ENCODE peak calls at places on chromosomes 5 and 9, in eight cellular contexts. One of them, this sample, is unnamed.
A peak's percentile ranks its signal among the peaks of the same experiment; 100 is the strongest.

GRCh38 chr9:136624184-136624951 is 38.3 kb upstream of the EGFL7 start:
- DNase-seq in activated gamma-delta T cell treated with Interleukin-2 at 50 U/mL for 16 hours: no peak
- DNase-seq in AML-193: no peak
- DNase-seq in activated T-helper 9 cell treated with anti-CD3 and anti-CD28 coated beads, Interleukin-2, amount 50 U/mL, for 16 hours: no peak
- DNase-seq in NCI-H1930: no peak
- DNase-seq in HS-5: no peak
- DNase-seq in mucosa of descending colon: peak; percentile 44
- DNase-seq in head of caudate nucleus: no peak
- DNase-seq in this sample: peak; percentile 67

GRCh38 chr5:42880621-42881020 is 68.9 kb upstream of the SELENOP start:
- DNase-seq in activated gamma-delta T cell treated with Interleukin-2 at 50 U/mL for 16 hours: no peak
- DNase-seq in AML-193: no peak
- DNase-seq in activated T-helper 9 cell treated with anti-CD3 and anti-CD28 coated beads, Interleukin-2, amount 50 U/mL, for 16 hours: no peak
- DNase-seq in NCI-H1930: no peak
- DNase-seq in HS-5: no peak
- DNase-seq in mucosa of descending colon: no peak
- DNase-seq in head of caudate nucleus: no peak
- DNase-seq in this sample: no peak

GRCh38 chr9:86754581-86754980 is 192.7 kb downstream of the GAS1 start:
- DNase-seq in activated gamma-delta T cell treated with Interleukin-2 at 50 U/mL for 16 hours: no peak
- DNase-seq in AML-193: no peak
- DNase-seq in activated T-helper 9 cell treated with anti-CD3 and anti-CD28 coated beads, Interleukin-2, amount 50 U/mL, for 16 hours: no peak
- DNase-seq in NCI-H1930: no peak
- DNase-seq in HS-5: no peak
- DNase-seq in mucosa of descending colon: no peak
- DNase-seq in head of caudate nucleus: no peak
- DNase-seq in this sample: no peak

GRCh38 chr9:134655591-134656333 is 14.2 kb downstream of the COL5A1 start:
- DNase-seq in activated gamma-delta T cell treated with Interleukin-2 at 50 U/mL for 16 hours: no peak
- DNase-seq in AML-193: no peak
- DNase-seq in activated T-helper 9 cell treated with anti-CD3 and anti-CD28 coated beads, Interleukin-2, amount 50 U/mL, for 16 hours: no peak
- DNase-seq in NCI-H1930: no peak
- DNase-seq in HS-5: no peak
- DNase-seq in mucosa of descending colon: peak; percentile 18
- DNase-seq in head of caudate nucleus: no peak
- DNase-seq in this sample: peak; percentile 73

GRCh38 chr5:72760259-72760658 is 56.2 kb upstream of the TNPO1 start:
- DNase-seq in activated gamma-delta T cell treated with Interleukin-2 at 50 U/mL for 16 hours: no peak
- DNase-seq in AML-193: no peak
- DNase-seq in activated T-helper 9 cell treated with anti-CD3 and anti-CD28 coated beads, Interleukin-2, amount 50 U/mL, for 16 hours: no peak
- DNase-seq in NCI-H1930: no peak
- DNase-seq in HS-5: no peak
- DNase-seq in mucosa of descending colon: no peak
- DNase-seq in head of caudate nucleus: no peak
- DNase-seq in this sample: no peak

GRCh38 chr9:116196806-116197205 is 43.2 kb downstream of the PAPPA start:
- DNase-seq in activated gamma-delta T cell treated with Interleukin-2 at 50 U/mL for 16 hours: no peak
- DNase-seq in AML-193: no peak
- DNase-seq in activated T-helper 9 cell treated with anti-CD3 and anti-CD28 coated beads, Interleukin-2, amount 50 U/mL, for 16 hours: no peak
- DNase-seq in NCI-H1930: no peak
- DNase-seq in HS-5: no peak
- DNase-seq in mucosa of descending colon: no peak
- DNase-seq in head of caudate nucleus: no peak
- DNase-seq in this sample: no peak

GRCh38 chr5:62138607-62139006 is 167.4 kb upstream of the KIF2A start:
- DNase-seq in activated gamma-delta T cell treated with Interleukin-2 at 50 U/mL for 16 hours: no peak
- DNase-seq in AML-193: no peak
- DNase-seq in activated T-helper 9 cell treated with anti-CD3 and anti-CD28 coated beads, Interleukin-2, amount 50 U/mL, for 16 hours: no peak
- DNase-seq in NCI-H1930: no peak
- DNase-seq in HS-5: no peak
- DNase-seq in mucosa of descending colon: no peak
- DNase-seq in head of caudate nucleus: no peak
- DNase-seq in this sample: peak; percentile 64

GRCh38 chr5:57298295-57298984 is 124.6 kb downstream of the GPBP1 start:
- DNase-seq in activated gamma-delta T cell treated with Interleukin-2 at 50 U/mL for 16 hours: peak; percentile 87
- DNase-seq in AML-193: peak; percentile 68
- DNase-seq in activated T-helper 9 cell treated with anti-CD3 and anti-CD28 coated beads, Interleukin-2, amount 50 U/mL, for 16 hours: peak; percentile 65
- DNase-seq in NCI-H1930: peak; percentile 58
- DNase-seq in HS-5: peak; percentile 73
- DNase-seq in mucosa of descending colon: peak; percentile 71
- DNase-seq in head of caudate nucleus: peak; percentile 74
- DNase-seq in this sample: peak; percentile 33

GRCh38 chr9:34675874-34676273 is 13.4 kb upstream of the CCL27 start:
- DNase-seq in activated gamma-delta T cell treated with Interleukin-2 at 50 U/mL for 16 hours: no peak
- DNase-seq in AML-193: no peak
- DNase-seq in activated T-helper 9 cell treated with anti-CD3 and anti-CD28 coated beads, Interleukin-2, amount 50 U/mL, for 16 hours: no peak
- DNase-seq in NCI-H1930: no peak
- DNase-seq in HS-5: no peak
- DNase-seq in mucosa of descending colon: no peak
- DNase-seq in head of caudate nucleus: no peak
- DNase-seq in this sample: no peak

GRCh38 chr5:98934581-98934980 is 5.8 kb upstream of the CHD1 start:
- DNase-seq in activated gamma-delta T cell treated with Interleukin-2 at 50 U/mL for 16 hours: no peak
- DNase-seq in AML-193: no peak
- DNase-seq in activated T-helper 9 cell treated with anti-CD3 and anti-CD28 coated beads, Interleukin-2, amount 50 U/mL, for 16 hours: no peak
- DNase-seq in NCI-H1930: no peak
- DNase-seq in HS-5: no peak
- DNase-seq in mucosa of descending colon: no peak
- DNase-seq in head of caudate nucleus: no peak
- DNase-seq in this sample: no peak

GRCh38 chr9:92140074-92140753 is 25.0 kb upstream of the SPTLC1 start:
- DNase-seq in activated gamma-delta T cell treated with Interleukin-2 at 50 U/mL for 16 hours: peak; percentile 69
- DNase-seq in AML-193: peak; percentile 60
- DNase-seq in activated T-helper 9 cell treated with anti-CD3 and anti-CD28 coated beads, Interleukin-2, amount 50 U/mL, for 16 hours: peak; percentile 57
- DNase-seq in NCI-H1930: peak; percentile 48
- DNase-seq in HS-5: no peak
- DNase-seq in mucosa of descending colon: peak; percentile 82
- DNase-seq in head of caudate nucleus: peak; percentile 65
- DNase-seq in this sample: peak; percentile 90

GRCh38 chr5:83011990-83012389 is 65.2 kb downstream of the TMEM167A start:
- DNase-seq in activated gamma-delta T cell treated with Interleukin-2 at 50 U/mL for 16 hours: no peak
- DNase-seq in AML-193: no peak
- DNase-seq in activated T-helper 9 cell treated with anti-CD3 and anti-CD28 coated beads, Interleukin-2, amount 50 U/mL, for 16 hours: no peak
- DNase-seq in NCI-H1930: no peak
- DNase-seq in HS-5: no peak
- DNase-seq in mucosa of descending colon: no peak
- DNase-seq in head of caudate nucleus: no peak
- DNase-seq in this sample: no peak

GRCh38 chr5:179217956-179218355 is 127.3 kb downstream of the ADAMTS2 start:
- DNase-seq in activated gamma-delta T cell treated with Interleukin-2 at 50 U/mL for 16 hours: no peak
- DNase-seq in AML-193: no peak
- DNase-seq in activated T-helper 9 cell treated with anti-CD3 and anti-CD28 coated beads, Interleukin-2, amount 50 U/mL, for 16 hours: no peak
- DNase-seq in NCI-H1930: no peak
- DNase-seq in HS-5: no peak
- DNase-seq in mucosa of descending colon: no peak
- DNase-seq in head of caudate nucleus: no peak
- DNase-seq in this sample: no peak

GRCh38 chr9:128007566-128008138 is 26.9 kb upstream of the EEIG1 start:
- DNase-seq in activated gamma-delta T cell treated with Interleukin-2 at 50 U/mL for 16 hours: peak; percentile 93
- DNase-seq in AML-193: peak; percentile 79
- DNase-seq in activated T-helper 9 cell treated with anti-CD3 and anti-CD28 coated beads, Interleukin-2, amount 50 U/mL, for 16 hours: peak; percentile 79
- DNase-seq in NCI-H1930: no peak
- DNase-seq in HS-5: no peak
- DNase-seq in mucosa of descending colon: peak; percentile 77
- DNase-seq in head of caudate nucleus: no peak
- DNase-seq in this sample: no peak

GRCh38 chr9:35501941-35502340 is 12.0 kb downstream of the RUSC2 start:
- DNase-seq in activated gamma-delta T cell treated with Interleukin-2 at 50 U/mL for 16 hours: no peak
- DNase-seq in AML-193: no peak
- DNase-seq in activated T-helper 9 cell treated with anti-CD3 and anti-CD28 coated beads, Interleukin-2, amount 50 U/mL, for 16 hours: no peak
- DNase-seq in NCI-H1930: no peak
- DNase-seq in HS-5: no peak
- DNase-seq in mucosa of descending colon: no peak
- DNase-seq in head of caudate nucleus: no peak
- DNase-seq in this sample: no peak

GRCh38 chr9:129482521-129483466 is 138.1 kb downstream of the C9orf50 start:
- DNase-seq in activated gamma-delta T cell treated with Interleukin-2 at 50 U/mL for 16 hours: peak; percentile 20
- DNase-seq in AML-193: no peak
- DNase-seq in activated T-helper 9 cell treated with anti-CD3 and anti-CD28 coated beads, Interleukin-2, amount 50 U/mL, for 16 hours: peak; percentile 22
- DNase-seq in NCI-H1930: no peak
- DNase-seq in HS-5: no peak
- DNase-seq in mucosa of descending colon: peak; percentile 88
- DNase-seq in head of caudate nucleus: no peak
- DNase-seq in this sample: peak; percentile 91

GRCh38 chr5:111972080-111972479 is 215.1 kb upstream of the NREP start:
- DNase-seq in activated gamma-delta T cell treated with Interleukin-2 at 50 U/mL for 16 hours: no peak
- DNase-seq in AML-193: no peak
- DNase-seq in activated T-helper 9 cell treated with anti-CD3 and anti-CD28 coated beads, Interleukin-2, amount 50 U/mL, for 16 hours: no peak
- DNase-seq in NCI-H1930: no peak
- DNase-seq in HS-5: no peak
- DNase-seq in mucosa of descending colon: no peak
- DNase-seq in head of caudate nucleus: no peak
- DNase-seq in this sample: no peak

GRCh38 chr9:107131108-107131799 is 151.8 kb upstream of the RAD23B start:
- DNase-seq in activated gamma-delta T cell treated with Interleukin-2 at 50 U/mL for 16 hours: no peak
- DNase-seq in AML-193: no peak
- DNase-seq in activated T-helper 9 cell treated with anti-CD3 and anti-CD28 coated beads, Interleukin-2, amount 50 U/mL, for 16 hours: no peak
- DNase-seq in NCI-H1930: no peak
- DNase-seq in HS-5: no peak
- DNase-seq in mucosa of descending colon: peak; percentile 42
- DNase-seq in head of caudate nucleus: no peak
- DNase-seq in this sample: peak; percentile 37

GRCh38 chr9:83396348-83396747 is 141.9 kb downstream of the FRMD3 start:
- DNase-seq in activated gamma-delta T cell treated with Interleukin-2 at 50 U/mL for 16 hours: no peak
- DNase-seq in AML-193: no peak
- DNase-seq in activated T-helper 9 cell treated with anti-CD3 and anti-CD28 coated beads, Interleukin-2, amount 50 U/mL, for 16 hours: no peak
- DNase-seq in NCI-H1930: no peak
- DNase-seq in HS-5: no peak
- DNase-seq in mucosa of descending colon: no peak
- DNase-seq in head of caudate nucleus: no peak
- DNase-seq in this sample: no peak

GRCh38 chr9:133146746-133147411 is 16.8 kb downstream of the GBGT1 start:
- DNase-seq in activated gamma-delta T cell treated with Interleukin-2 at 50 U/mL for 16 hours: no peak
- DNase-seq in AML-193: no peak
- DNase-seq in activated T-helper 9 cell treated with anti-CD3 and anti-CD28 coated beads, Interleukin-2, amount 50 U/mL, for 16 hours: no peak
- DNase-seq in NCI-H1930: no peak
- DNase-seq in HS-5: no peak
- DNase-seq in mucosa of descending colon: no peak
- DNase-seq in head of caudate nucleus: no peak
- DNase-seq in this sample: no peak

GRCh38 chr5:82164957-82165698 is 113.0 kb downstream of the RPS23 start:
- DNase-seq in activated gamma-delta T cell treated with Interleukin-2 at 50 U/mL for 16 hours: no peak
- DNase-seq in AML-193: no peak
- DNase-seq in activated T-helper 9 cell treated with anti-CD3 and anti-CD28 coated beads, Interleukin-2, amount 50 U/mL, for 16 hours: no peak
- DNase-seq in NCI-H1930: no peak
- DNase-seq in HS-5: no peak
- DNase-seq in mucosa of descending colon: no peak
- DNase-seq in head of caudate nucleus: no peak
- DNase-seq in this sample: no peak

GRCh38 chr5:62475072-62475471 is 62.5 kb downstream of the IPO11 start:
- DNase-seq in activated gamma-delta T cell treated with Interleukin-2 at 50 U/mL for 16 hours: no peak
- DNase-seq in AML-193: no peak
- DNase-seq in activated T-helper 9 cell treated with anti-CD3 and anti-CD28 coated beads, Interleukin-2, amount 50 U/mL, for 16 hours: no peak
- DNase-seq in NCI-H1930: no peak
- DNase-seq in HS-5: peak; percentile 58
- DNase-seq in mucosa of descending colon: no peak
- DNase-seq in head of caudate nucleus: no peak
- DNase-seq in this sample: no peak

GRCh38 chr9:107141967-107142366 is 141.1 kb upstream of the RAD23B start:
- DNase-seq in activated gamma-delta T cell treated with Interleukin-2 at 50 U/mL for 16 hours: no peak
- DNase-seq in AML-193: no peak
- DNase-seq in activated T-helper 9 cell treated with anti-CD3 and anti-CD28 coated beads, Interleukin-2, amount 50 U/mL, for 16 hours: no peak
- DNase-seq in NCI-H1930: no peak
- DNase-seq in HS-5: no peak
- DNase-seq in mucosa of descending colon: no peak
- DNase-seq in head of caudate nucleus: no peak
- DNase-seq in this sample: no peak

GRCh38 chr5:12757035-12757434 is 852.8 kb upstream of the CTNND2 start:
- DNase-seq in activated gamma-delta T cell treated with Interleukin-2 at 50 U/mL for 16 hours: no peak
- DNase-seq in AML-193: no peak
- DNase-seq in activated T-helper 9 cell treated with anti-CD3 and anti-CD28 coated beads, Interleukin-2, amount 50 U/mL, for 16 hours: no peak
- DNase-seq in NCI-H1930: no peak
- DNase-seq in HS-5: no peak
- DNase-seq in mucosa of descending colon: no peak
- DNase-seq in head of caudate nucleus: no peak
- DNase-seq in this sample: no peak

GRCh38 chr5:172153695-172154094 is 34.3 kb downstream of the STK10 start:
- DNase-seq in activated gamma-delta T cell treated with Interleukin-2 at 50 U/mL for 16 hours: no peak
- DNase-seq in AML-193: no peak
- DNase-seq in activated T-helper 9 cell treated with anti-CD3 and anti-CD28 coated beads, Interleukin-2, amount 50 U/mL, for 16 hours: no peak
- DNase-seq in NCI-H1930: no peak
- DNase-seq in HS-5: no peak
- DNase-seq in mucosa of descending colon: no peak
- DNase-seq in head of caudate nucleus: no peak
- DNase-seq in this sample: no peak

GRCh38 chr9:135211524-135211890 is 124.0 kb downstream of the OLFM1 start:
- DNase-seq in activated gamma-delta T cell treated with Interleukin-2 at 50 U/mL for 16 hours: no peak
- DNase-seq in AML-193: no peak
- DNase-seq in activated T-helper 9 cell treated with anti-CD3 and anti-CD28 coated beads, Interleukin-2, amount 50 U/mL, for 16 hours: no peak
- DNase-seq in NCI-H1930: no peak
- DNase-seq in HS-5: no peak
- DNase-seq in mucosa of descending colon: peak; percentile 11
- DNase-seq in head of caudate nucleus: no peak
- DNase-seq in this sample: no peak

GRCh38 chr9:125915606-125916005 is 168.4 kb downstream of the PBX3 start:
- DNase-seq in activated gamma-delta T cell treated with Interleukin-2 at 50 U/mL for 16 hours: no peak
- DNase-seq in AML-193: no peak
- DNase-seq in activated T-helper 9 cell treated with anti-CD3 and anti-CD28 coated beads, Interleukin-2, amount 50 U/mL, for 16 hours: no peak
- DNase-seq in NCI-H1930: no peak
- DNase-seq in HS-5: no peak
- DNase-seq in mucosa of descending colon: no peak
- DNase-seq in head of caudate nucleus: no peak
- DNase-seq in this sample: no peak